ENCODE peak calls at places on chromosomes 3 and 15, in eight cellular contexts. S is GM23338; H is H9; J is lower lobe of right lung; E is CD8-positive, alpha-beta T cell; P is A549; W is colonic mucosa; Q is brain microvascular endothelial cell. Y is an unnamed sample.

GRCh38 chr15:71332605-71333004 is 217.3 kb downstream of the THSD4 start:
- DNase-seq in J (no peak), S (no peak), Q (no peak), W (no peak), P (no peak), H (no peak), E (no peak), Y (no peak)

GRCh38 chr3:195756935-195757302 is 36.1 kb downstream of the MUC20 start:
- DNase-seq in S (no peak), H (no peak), J (no peak), E (no peak), P (no peak), Q (no peak), W (no peak), Y (no peak)

GRCh38 chr3:128548426-128549282 is 55.7 kb upstream of the GATA2 start:
- DNase-seq in E (no peak), S (no peak), W (no peak), P (no peak), J (no peak), H (no peak), Q (peak; percentile 42), Y (no peak)

GRCh38 chr3:196339493-196340254 is 1.5 kb upstream of the TM4SF19 start:
- DNase-seq in J (no peak), H (no peak), S (no peak), P (no peak), E (no peak), Q (peak; percentile 79), W (no peak), Y (peak; percentile 55)

GRCh38 chr15:75177360-75178071 is 24.2 kb upstream of the C15orf39 start:
- DNase-seq in Q (no peak), E (no peak), W (no peak), S (no peak), H (no peak), P (no peak), J (no peak), Y (no peak)

GRCh38 chr3:105758451-105758850 is 110.4 kb downstream of the CBLB start:
- DNase-seq in E (no peak), Q (no peak), W (no peak), P (no peak), S (no peak), H (no peak), J (peak; percentile 37), Y (no peak)

GRCh38 chr3:138833908-138834358 is 795 bp downstream of the PIK3CB start:
- DNase-seq in W (no peak), E (no peak), H (no peak), Q (peak; percentile 16), P (no peak), S (peak; percentile 22), J (no peak), Y (peak; percentile 46)

GRCh38 chr3:157134620-157135191 is 25.2 kb downstream of the CCNL1 start:
- DNase-seq in Q (no peak), P (no peak), S (no peak), E (no peak), H (no peak), W (no peak), J (no peak), Y (no peak)

GRCh38 chr15:99618941-99619411 is 53.2 kb downstream of the MEF2A start:
- DNase-seq in Q (no peak), W (no peak), E (no peak), J (no peak), S (peak; percentile 48), P (no peak), H (peak; percentile 37), Y (no peak)

GRCh38 chr3:94303897-94304296 is 241.0 kb downstream of the NSUN3 start:
- DNase-seq in S (peak; percentile 32), W (no peak), H (no peak), E (no peak), P (no peak), Q (no peak), J (no peak), Y (no peak)

GRCh38 chr3:14606663-14607339 is 44.8 kb upstream of the CCDC174 start:
- DNase-seq in H (no peak), P (no peak), W (no peak), Q (no peak), J (no peak), E (no peak), S (no peak), Y (no peak)

GRCh38 chr3:134675726-134676252 is 25.0 kb upstream of the KY start:
- DNase-seq in W (no peak), E (no peak), J (no peak), P (no peak), Q (peak; percentile 28), S (no peak), H (no peak), Y (no peak)

GRCh38 chr3:128319741-128320141 is 146.9 kb downstream of the DNAJB8 start:
- DNase-seq in J (no peak), P (no peak), Q (no peak), H (peak; percentile 15), S (no peak), E (no peak), W (peak; percentile 6), Y (no peak)

GRCh38 chr3:42507252-42507651 is 4.8 kb downstream of the VIPR1 start:
- DNase-seq in S (no peak), W (peak; percentile 86), E (no peak), Q (no peak), J (peak; percentile 59), H (peak; percentile 61), P (no peak), Y (no peak)

GRCh38 chr3:106299300-106300098 is 430.7 kb upstream of the CBLB start:
- DNase-seq in W (no peak), E (no peak), P (no peak), H (no peak), J (no peak), Q (peak; percentile 72), S (no peak), Y (no peak)

GRCh38 chr15:74889390-74889881 is 406 bp upstream of the MPI start:
- DNase-seq in H (peak; percentile 59), Q (peak; percentile 29), S (peak; percentile 69), W (no peak), J (peak; percentile 59), P (no peak), E (no peak), Y (peak; percentile 58)

GRCh38 chr15:82105458-82106205 is 59.8 kb upstream of the MEX3B start:
- DNase-seq in J (no peak), H (peak; percentile 74), Q (peak; percentile 87), W (no peak), S (peak; percentile 55), E (no peak), P (no peak), Y (no peak)

GRCh38 chr3:7382293-7383033 is 521.5 kb downstream of the GRM7 start:
- DNase-seq in H (no peak), E (no peak), Q (no peak), S (no peak), J (no peak), P (no peak), W (no peak), Y (no peak)

GRCh38 chr3:72906154-72906553 is 18.3 kb downstream of the GXYLT2 start:
- DNase-seq in J (no peak), H (peak; percentile 34), E (no peak), S (no peak), Q (no peak), W (no peak), P (no peak), Y (no peak)

DNA sequence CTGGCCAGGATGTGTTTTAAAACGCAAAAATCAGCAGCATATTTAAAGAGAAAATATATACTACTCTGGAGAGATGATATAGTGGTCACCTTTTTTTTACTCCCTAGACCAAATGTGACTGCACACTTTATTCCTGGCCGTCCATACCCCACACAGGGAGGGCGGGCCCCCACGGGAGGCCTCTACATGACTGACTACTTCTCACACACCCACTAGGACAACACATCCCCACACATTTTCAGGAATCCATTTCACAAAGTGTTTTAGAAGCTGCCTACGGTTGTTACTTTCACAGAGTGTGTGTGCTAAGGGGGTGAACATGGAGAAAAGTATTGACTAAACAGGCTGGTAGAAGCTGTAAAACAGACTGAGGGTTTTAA is 67.9 kb downstream of the CHSY1 start:
- DNase-seq in W (no peak), E (no peak), J (no peak), P (no peak), S (no peak), Q (no peak), H (no peak), Y (no peak)
- H3K27ac ChIP-seq in W (no peak overlapping the region), E (no peak overlapping the region), J (peak overlapping the region; percentile 67), P (no peak overlapping the region), S (no peak overlapping the region), Q (no peak overlapping the region), H (no peak overlapping the region), Y (no peak overlapping the region)

GRCh38 chr3:38646062-38646461 is 3.4 kb downstream of the SCN5A start:
- DNase-seq in E (no peak), P (no peak), S (no peak), W (no peak), H (no peak), Q (no peak), J (no peak), Y (no peak)
- H3K27ac ChIP-seq in E (no peak overlapping the region), P (no peak overlapping the region), S (no peak overlapping the region), W (no peak overlapping the region), H (no peak overlapping the region), Q (no peak overlapping the region), J (no peak overlapping the region), Y (no peak overlapping the region)

DNA sequence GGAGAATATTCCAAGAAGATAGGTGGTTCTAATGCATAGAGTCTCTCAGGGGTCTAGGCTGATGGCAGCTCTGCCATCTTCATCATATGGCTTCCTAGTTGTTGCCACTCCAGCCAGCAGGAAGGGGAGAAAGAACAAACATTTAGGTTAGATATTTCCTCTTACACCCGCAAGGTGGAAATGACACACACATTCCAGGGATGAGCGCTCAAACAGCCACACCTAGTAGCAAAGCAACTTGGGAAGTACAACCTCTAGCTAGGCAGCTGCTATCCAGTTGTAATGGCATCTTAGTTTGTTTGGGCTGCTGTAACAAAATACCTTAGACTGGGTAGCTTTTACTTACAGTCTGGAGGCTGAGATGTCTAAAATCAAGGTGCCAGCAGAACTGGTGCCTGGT is 51.9 kb upstream of the ADAMTSL3 start:
- DNase-seq in Q (no peak), J (no peak), H (no peak), E (no peak), P (no peak), W (no peak), S (no peak), Y (no peak)
- H3K27ac ChIP-seq in Q (no peak overlapping the region), J (no peak overlapping the region), H (no peak overlapping the region), E (no peak overlapping the region), P (no peak overlapping the region), W (no peak overlapping the region), S (no peak overlapping the region), Y (no peak overlapping the region)

DNA sequence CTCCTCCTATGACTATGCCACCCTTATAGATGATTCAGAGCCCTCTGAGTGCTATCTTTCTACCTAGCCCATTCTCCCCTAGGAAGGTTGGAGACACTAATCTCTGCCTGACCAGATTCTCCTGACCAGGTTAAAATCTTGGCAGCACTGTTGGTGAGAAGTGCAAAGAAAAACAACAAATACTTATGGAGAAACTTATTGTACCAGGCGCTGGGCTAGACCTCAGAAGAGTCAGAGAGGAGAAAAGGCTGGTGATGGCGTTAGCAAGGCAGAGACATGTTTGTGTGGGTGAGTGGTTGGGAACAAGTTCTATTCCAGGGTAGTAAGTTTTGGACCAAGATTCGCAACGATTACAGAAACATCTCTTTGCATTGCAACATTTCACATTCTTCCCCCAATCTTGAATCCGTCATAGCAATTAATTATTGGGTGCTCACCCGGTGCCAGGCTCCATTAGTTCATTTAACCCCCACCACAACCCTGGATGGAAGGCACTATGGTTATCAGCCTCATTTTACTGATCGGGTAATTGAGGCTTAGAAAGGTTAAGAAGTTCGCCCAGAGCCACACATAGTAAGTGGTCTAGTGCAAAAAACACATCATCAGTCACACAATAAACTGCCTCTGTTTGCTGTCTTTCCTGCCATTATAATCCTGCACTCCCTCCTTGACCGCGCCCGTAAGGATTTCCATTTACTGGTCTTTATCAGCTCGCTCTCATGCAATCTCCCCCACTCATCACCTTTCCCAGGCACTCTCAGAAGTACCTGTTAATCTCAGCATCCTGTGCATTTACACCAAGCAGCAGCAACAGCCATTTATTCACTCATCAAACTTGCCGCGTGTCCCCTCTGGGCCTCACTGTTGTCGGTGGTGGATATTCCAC is 672 bp upstream of the TSPAN3 start:
- DNase-seq in Q (no peak), H (no peak), E (no peak), W (no peak), P (no peak), S (no peak), J (no peak), Y (no peak)
- H3K27ac ChIP-seq in Q (no peak overlapping the region), H (no peak overlapping the region), E (peak overlapping the region; percentile 56), W (peak overlapping the region; percentile 94), P (peak overlapping the region; percentile 92), S (no peak overlapping the region), J (peak overlapping the region; percentile 95), Y (no peak overlapping the region)

Y was measured in HL-60.